ENCODE peak calls at places on chromosomes 13 and 19, in seven cellular contexts. V is neural progenitor cell, N is PC-9, D is GM23248, R is SK-N-SH, A is MM.1S, S is PC-3. L is an unnamed sample. For H3F3A and H4K20me1, the result is how much of the 10 kb centered on the place peaks cover.

GRCh38 chr13:100423375-100423774 is 165.2 kb downstream of the GGACT start:
- DNase-seq in V (no peak), N (peak), D (peak), R (no peak), A (no peak), S (no peak), L (no peak)

GRCh38 chr13:36885901-36886300 is 34.1 kb downstream of the SMAD9 start:
- DNase-seq in V (no peak), N (no peak), D (no peak), R (no peak), A (no peak), S (no peak), L (no peak)

GRCh38 chr13:98923641-98924397 is 54.0 kb downstream of the DOCK9 start:
- DNase-seq in V (peak), N (no peak), D (no peak), R (no peak), A (no peak), S (no peak), L (no peak)

GRCh38 chr13:110089815-110090214 is 217.1 kb downstream of the COL4A1 start:
- DNase-seq in V (no peak), N (no peak), D (peak), R (no peak), A (no peak), S (no peak), L (peak)

GRCh38 chr19:48780684-48781391 is 25.5 kb downstream of the FGF21 start:
- DNase-seq in V (no peak), N (peak), D (peak), R (no peak), A (peak), S (no peak), L (no peak)

GRCh38 chr13:73879346-73880020 is 254.7 kb downstream of the KLF12 start:
- DNase-seq in V (no peak), N (no peak), D (no peak), R (no peak), A (no peak), S (no peak), L (no peak)

GRCh38 chr13:79604752-79605151 is 123.8 kb downstream of the NDFIP2 start:
- DNase-seq in V (no peak), N (no peak), D (no peak), R (no peak), A (no peak), S (no peak), L (peak)

GRCh38 chr19:12137541-12137940 is 2.6 kb downstream of the ZNF20 start:
- DNase-seq in V (no peak), N (no peak), D (peak), R (no peak), A (peak), S (peak), L (peak)

GRCh38 chr13:46831588-46832194 is 34.7 kb upstream of the ESD start:
- DNase-seq in V (peak), N (no peak), D (peak), R (peak), A (peak), S (peak), L (peak)

GRCh38 chr13:20525144-20525600 is 485 bp downstream of the CRYL1 start:
- DNase-seq in V (peak), N (no peak), D (peak), R (no peak), A (peak), S (peak), L (peak)

GRCh38 chr13:67366533-67366932 is 136.4 kb upstream of the PCDH9 start:
- DNase-seq in V (no peak), N (no peak), D (peak), R (no peak), A (no peak), S (peak), L (no peak)

GRCh38 chr19:52176574-52176973 is 5.2 kb upstream of the ZNF836 start:
- DNase-seq in V (peak), N (peak), D (no peak), R (no peak), A (no peak), S (no peak), L (peak)

GRCh38 chr13:34401741-34402140 is 540.3 kb upstream of the NBEA start:
- DNase-seq in V (no peak), N (no peak), D (peak), R (no peak), A (no peak), S (no peak), L (no peak)

GRCh38 chr13:94505730-94506129 is 26.2 kb upstream of the DCT start:
- DNase-seq in V (no peak), N (no peak), D (no peak), R (no peak), A (no peak), S (no peak), L (no peak)

GRCh38 chr13:21988624-21989023 is 317.8 kb downstream of the FGF9 start:
- DNase-seq in V (no peak), N (no peak), D (no peak), R (no peak), A (no peak), S (no peak), L (no peak)

GRCh38 chr19:45306522-45307027 is 16.1 kb downstream of the CKM start:
- DNase-seq in V (no peak), N (no peak), D (no peak), R (no peak), A (no peak), S (no peak), L (peak)

GRCh38 chr19:17719730-17720486 is 628 bp downstream of the MAP1S start:
- DNase-seq in V (peak), N (peak), D (peak), R (peak), A (peak), S (peak), L (peak)

GRCh38 chr13:99310382-99311031 is 3.3 kb upstream of the GPR183 start:
- DNase-seq in V (no peak), N (no peak), D (peak), R (peak), A (no peak), S (peak), L (no peak)

DNA sequence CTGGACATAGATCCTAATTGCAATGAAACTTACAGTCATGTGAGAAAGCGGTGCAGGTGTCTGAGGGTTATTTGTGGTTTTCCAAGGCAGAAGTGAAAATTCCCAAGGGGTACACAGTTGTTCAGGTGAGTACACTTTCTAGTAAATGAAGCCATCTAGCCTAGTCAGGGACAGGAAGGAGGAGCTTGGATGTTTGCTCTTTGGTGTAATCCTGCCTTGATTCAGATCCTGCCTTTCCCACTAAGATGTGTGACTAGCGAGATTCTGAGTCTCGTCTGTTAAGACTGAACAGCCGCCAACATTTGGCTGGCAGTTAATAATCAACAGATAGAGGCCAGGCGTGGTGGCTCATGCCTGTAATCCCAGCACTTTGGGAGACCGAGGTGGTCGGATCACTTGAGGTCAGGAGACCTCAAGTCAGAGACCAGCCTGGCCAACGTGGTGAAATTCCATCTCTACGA is 2.5 kb downstream of the RPS9 start:
- DNase-seq in V (no peak), N (no peak), D (peak), R (no peak), A (no peak), S (peak), L (no peak)
- H3F3A ChIP-seq in V (half or more), N (half or more), D (half or more), R (half or more), A (half or more), S (under half), L (half or more)

GRCh38 chr19:38180071-38180470 is 44.0 kb downstream of the DPF1 start:
- DNase-seq in V (no peak), N (no peak), D (no peak), R (no peak), A (no peak), S (no peak), L (no peak)
- H4K20me1 ChIP-seq in V (under half), N (under half), D (under half), R (under half), A (under half), S (under half), L (under half)

GRCh38 chr19:10416083-10416379 is 4.3 kb upstream of the PDE4A start:
- DNase-seq in V (no peak), N (no peak), D (no peak), R (no peak), A (no peak), S (no peak), L (no peak)
- H3F3A ChIP-seq in V (under half), N (under half), D (under half), R (under half), A (half or more), S (under half), L (under half)

GRCh38 chr19:2042485-2043268 is 8.4 kb downstream of the MKNK2 start:
- DNase-seq in V (peak), N (no peak), D (no peak), R (no peak), A (no peak), S (no peak), L (peak)
- H4K20me1 ChIP-seq in V (under half), N (under half), D (under half), R (half or more), A (under half), S (under half), L (under half)

GRCh38 chr13:48220592-48221300 is 12.3 kb upstream of the ITM2B start:
- DNase-seq in V (no peak), N (no peak), D (no peak), R (no peak), A (no peak), S (no peak), L (no peak)

GRCh38 chr13:48222358-48223015 is 10.5 kb upstream of the ITM2B start:
- DNase-seq in V (no peak), N (no peak), D (peak), R (no peak), A (no peak), S (no peak), L (no peak)

GRCh38 chr13:48221301-48222190 is 11.5 kb upstream of the ITM2B start:
- DNase-seq in V (no peak), N (no peak), D (peak), R (no peak), A (no peak), S (no peak), L (no peak)

GRCh38 chr13:48223016-48223385 is 10.0 kb upstream of the ITM2B start:
- DNase-seq in V (no peak), N (no peak), D (no peak), R (no peak), A (no peak), S (no peak), L (no peak)
- H3F3A ChIP-seq in V (under half), N (under half), D (under half), R (under half), A (under half), S (under half), L (under half)

DNA sequence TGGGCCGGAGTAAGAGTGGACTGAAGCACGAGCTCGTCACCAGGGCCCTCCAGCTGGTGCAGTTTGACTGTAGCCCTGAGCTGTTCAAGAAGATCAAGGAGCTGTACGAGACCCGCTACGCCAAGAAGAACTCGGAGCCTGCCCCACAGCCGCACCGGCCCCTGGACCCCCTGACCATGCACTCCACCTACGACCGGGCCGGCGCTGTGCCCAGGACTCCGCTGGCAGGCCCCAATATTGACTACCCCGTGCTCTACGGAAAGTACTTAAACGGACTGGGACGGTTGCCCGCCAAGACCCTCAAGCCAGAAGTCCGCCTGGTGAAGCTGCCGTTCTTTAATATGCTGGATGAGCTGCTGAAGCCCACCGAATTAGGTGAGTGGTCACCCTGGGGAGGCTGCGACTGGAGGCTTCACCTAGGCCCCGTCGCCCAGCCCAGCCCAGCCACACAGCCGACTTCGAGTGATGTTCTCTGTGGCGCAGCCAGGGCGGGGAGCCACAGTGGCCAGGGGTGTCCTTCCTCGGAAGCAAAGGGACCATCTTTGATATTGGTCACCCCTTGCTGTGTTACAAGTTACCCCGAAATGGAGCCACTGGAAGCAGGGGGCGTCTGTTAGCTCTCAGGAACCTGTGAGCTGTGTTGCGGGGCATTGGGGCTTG is 5.6 kb downstream of the PIAS4 start:
- DNase-seq in V (no peak), N (no peak), D (no peak), R (peak), A (no peak), S (no peak), L (no peak)
- H4K20me1 ChIP-seq in V (half or more), N (under half), D (under half), R (half or more), A (under half), S (under half), L (under half)

DNA sequence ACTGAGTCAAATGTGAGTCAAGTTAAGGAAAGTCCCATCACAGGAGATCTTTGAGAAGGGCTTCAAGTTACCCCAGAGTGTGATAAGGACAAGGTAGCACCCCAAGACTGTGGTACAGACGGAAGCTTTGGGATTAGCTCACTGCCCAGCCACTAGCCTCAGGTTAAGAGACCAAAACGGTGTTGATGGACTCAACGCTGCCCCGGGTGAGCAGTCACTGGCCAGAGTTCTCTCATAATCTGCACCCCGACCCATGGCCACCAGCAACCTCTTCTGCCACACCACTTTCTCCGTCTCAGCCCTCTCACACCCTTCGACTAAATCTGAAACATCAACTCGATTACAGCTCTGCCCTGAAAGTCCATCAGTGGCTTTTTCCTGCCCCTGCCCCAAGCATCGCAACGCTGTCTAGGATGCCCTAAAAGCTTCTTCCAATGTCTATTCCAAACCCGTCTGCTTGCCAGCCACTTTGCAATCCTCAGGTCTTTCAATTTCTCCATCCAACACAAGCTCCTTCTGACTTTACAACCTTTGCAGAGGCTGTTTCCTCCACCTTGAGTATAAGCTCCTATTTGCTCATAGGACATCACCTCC is 5.6 kb downstream of the HNRNPL start:
- DNase-seq in V (no peak), N (no peak), D (no peak), R (no peak), A (no peak), S (no peak), L (no peak)
- H3F3A ChIP-seq in V (half or more), N (half or more), D (under half), R (under half), A (under half), S (under half), L (half or more)

GRCh38 chr19:54137114-54137912 is at the start of gene CNOT3:
- DNase-seq in V (peak), N (peak), D (peak), R (peak), A (peak), S (peak), L (peak)

GRCh38 chr19:54137913-54138776 is 583 bp downstream of the CNOT3 start:
- DNase-seq in V (peak), N (no peak), D (peak), R (peak), A (peak), S (no peak), L (peak)

GRCh38 chr19:54142166-54142780 is 4.7 kb downstream of the CNOT3 start:
- DNase-seq in V (no peak), N (no peak), D (peak), R (no peak), A (no peak), S (no peak), L (no peak)

GRCh38 chr19:54138777-54139256 is 1.3 kb downstream of the CNOT3 start:
- DNase-seq in V (no peak), N (no peak), D (no peak), R (no peak), A (no peak), S (no peak), L (no peak)

DNA sequence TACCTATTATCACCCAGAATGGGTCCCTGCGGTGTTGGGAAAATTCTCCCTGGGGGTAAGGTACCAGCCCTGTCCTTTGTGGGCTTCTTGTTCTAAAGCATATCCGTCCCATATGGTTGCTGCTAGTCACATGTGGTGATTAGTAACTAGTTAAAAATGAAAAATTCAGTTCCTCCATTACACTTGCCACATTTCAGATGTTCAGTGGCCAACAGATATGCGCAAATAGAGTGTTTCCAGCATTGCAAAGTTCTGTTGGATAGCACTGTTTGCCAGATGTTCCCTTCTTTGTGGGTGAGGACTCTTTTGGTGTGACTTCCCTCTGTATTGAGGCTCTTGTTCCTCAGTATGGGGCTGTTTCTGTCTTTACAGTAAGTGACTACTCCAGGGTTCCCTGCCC is 3.8 kb downstream of the CNOT3 start:
- DNase-seq in V (no peak), N (no peak), D (peak), R (no peak), A (no peak), S (no peak), L (no peak)
- H4K20me1 ChIP-seq in V (half or more), N (half or more), D (under half), R (under half), A (under half), S (under half), L (under half)

GRCh38 chr13:45332831-45333219 is 8.2 kb downstream of the TPT1 start:
- DNase-seq in V (no peak), N (no peak), D (no peak), R (no peak), A (no peak), S (no peak), L (peak)
- H3F3A ChIP-seq in V (half or more), N (half or more), D (half or more), R (half or more), A (under half), S (under half), L (half or more)

DNA sequence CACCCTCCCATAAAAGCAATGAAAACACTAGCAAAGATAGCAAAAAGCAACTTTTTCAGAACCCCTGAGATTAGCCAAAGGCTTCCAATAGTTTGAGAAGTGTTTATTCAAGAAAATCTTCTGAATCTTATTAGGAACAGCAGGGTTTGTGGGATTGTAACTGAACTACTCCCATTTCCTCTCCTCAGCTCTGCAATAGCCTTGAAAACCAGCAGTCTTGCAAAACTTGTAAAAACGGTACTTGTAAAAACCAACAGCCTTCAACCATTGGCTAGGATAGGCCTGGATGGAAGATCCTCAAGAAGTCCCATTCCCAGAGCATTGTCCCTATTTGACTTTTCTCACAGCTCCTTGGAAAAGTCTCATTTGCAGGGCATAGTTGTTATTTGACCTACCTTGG is 12.1 kb downstream of the RNASEH2B start:
- DNase-seq in V (no peak), N (no peak), D (no peak), R (no peak), A (no peak), S (no peak), L (no peak)
- H4K20me1 ChIP-seq in V (under half), N (under half), D (under half), R (under half), A (under half), S (under half), L (under half)

L was measured in GM23338.